ENCODE peak calls at places on chromosome 18, in seven cellular contexts. A, J, M, R, P, Q and D are unnamed samples.

GRCh38 chr18:3619746-3620145 is 169.8 kb downstream of the TGIF1 start:
- DNase-seq in A (no peak), J (no peak), M (no peak), R (no peak), P (no peak), Q (no peak), D (peak; percentile 53)

GRCh38 chr18:1475867-1476266 is 571.2 kb downstream of the ADCYAP1 start:
- DNase-seq in A (no peak), J (no peak), M (no peak), R (no peak), P (no peak), Q (no peak), D (no peak)

GRCh38 chr18:60350975-60351374 is 21.6 kb downstream of the MC4R start:
- DNase-seq in A (no peak), J (no peak), M (no peak), R (peak; percentile 17), P (no peak), Q (no peak), D (no peak)

GRCh38 chr18:7987284-7987976 is 420.3 kb downstream of the PTPRM start:
- DNase-seq in A (no peak), J (no peak), M (no peak), R (peak; percentile 87), P (no peak), Q (no peak), D (no peak)

GRCh38 chr18:24502621-24503020 is 42.2 kb downstream of the HRH4 start:
- DNase-seq in A (no peak), J (no peak), M (no peak), R (no peak), P (no peak), Q (no peak), D (no peak)

GRCh38 chr18:74541703-74542555 is 7.6 kb downstream of the CNDP1 start:
- DNase-seq in A (no peak), J (no peak), M (no peak), R (no peak), P (no peak), Q (no peak), D (no peak)

GRCh38 chr18:72086421-72086820 is 457.7 kb downstream of the CBLN2 start:
- DNase-seq in A (no peak), J (no peak), M (no peak), R (no peak), P (no peak), Q (no peak), D (no peak)

GRCh38 chr18:38796762-38797161 is 1231.2 kb upstream of the CELF4 start:
- DNase-seq in A (no peak), J (no peak), M (no peak), R (no peak), P (no peak), Q (no peak), D (no peak)

GRCh38 chr18:7980136-7980535 is 413.0 kb downstream of the PTPRM start:
- DNase-seq in A (no peak), J (no peak), M (peak; percentile 55), R (no peak), P (no peak), Q (no peak), D (no peak)

GRCh38 chr18:5519448-5520362 is 24.1 kb downstream of the EPB41L3 start:
- DNase-seq in A (no peak), J (no peak), M (no peak), R (peak; percentile 17), P (no peak), Q (no peak), D (no peak)

GRCh38 chr18:74252032-74252380 is 39.8 kb downstream of the CYB5A start:
- DNase-seq in A (no peak), J (no peak), M (no peak), R (peak; percentile 53), P (no peak), Q (no peak), D (no peak)

GRCh38 chr18:10296491-10296890 is 157.9 kb upstream of the APCDD1 start:
- DNase-seq in A (no peak), J (no peak), M (no peak), R (no peak), P (no peak), Q (no peak), D (no peak)

GRCh38 chr18:48996901-48997463 is 46.2 kb upstream of the SMAD7 start:
- DNase-seq in A (no peak), J (no peak), M (no peak), R (peak; percentile 81), P (no peak), Q (peak; percentile 38), D (no peak)

GRCh38 chr18:967037-967576 is 62.4 kb downstream of the ADCYAP1 start:
- DNase-seq in A (no peak), J (no peak), M (no peak), R (no peak), P (no peak), Q (no peak), D (no peak)

GRCh38 chr18:2180586-2180985 is 390.7 kb downstream of the METTL4 start:
- DNase-seq in A (no peak), J (no peak), M (no peak), R (no peak), P (no peak), Q (no peak), D (no peak)

GRCh38 chr18:61308795-61309393 is 24.3 kb upstream of the CDH20 start:
- DNase-seq in A (no peak), J (no peak), M (no peak), R (peak; percentile 1), P (no peak), Q (no peak), D (no peak)

GRCh38 chr18:63476666-63477065 is at the start of gene SERPINB5:
- DNase-seq in A (no peak), J (peak; percentile 85), M (no peak), R (no peak), P (no peak), Q (no peak), D (peak; percentile 84)

GRCh38 chr18:35912332-35912731 is 60.1 kb upstream of the RMP24 start:
- DNase-seq in A (no peak), J (no peak), M (no peak), R (no peak), P (no peak), Q (no peak), D (no peak)

GRCh38 chr18:62450546-62451395 is 72.1 kb upstream of the ZCCHC2 start:
- DNase-seq in A (no peak), J (no peak), M (no peak), R (peak; percentile 63), P (peak; percentile 21), Q (peak; percentile 74), D (peak; percentile 89)
- TF ChIP-seq POLR2A in A (no peak), J (no peak), M (no peak), R (no peak), P (no peak), Q (no peak), D (no peak)

DNA sequence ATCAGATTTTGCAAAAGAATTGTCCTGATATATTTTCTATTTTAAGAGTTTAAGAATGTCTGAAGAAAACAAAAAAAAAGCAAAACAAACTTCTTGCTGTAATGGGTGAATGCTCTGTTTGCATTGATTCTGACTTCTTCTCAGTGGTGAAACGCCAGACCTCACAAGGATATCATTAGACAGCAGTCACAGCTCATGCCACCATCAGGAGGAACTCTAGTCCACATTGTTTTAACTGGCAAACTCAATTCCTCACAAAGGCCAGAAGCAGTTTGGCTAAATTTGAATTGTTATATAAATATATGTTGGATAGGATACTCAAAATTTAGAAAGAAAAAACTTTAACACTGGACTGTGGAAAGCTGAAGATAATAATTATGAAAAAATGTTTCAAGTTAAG is 89.4 kb downstream of the DOK6 start:
- DNase-seq in A (no peak), J (no peak), M (no peak), R (no peak), P (no peak), Q (no peak), D (no peak)
- TF ChIP-seq CTCF in A (no peak), J (no peak), M (no peak), R (no peak), P (no peak), Q (no peak), D (no peak)

DNA sequence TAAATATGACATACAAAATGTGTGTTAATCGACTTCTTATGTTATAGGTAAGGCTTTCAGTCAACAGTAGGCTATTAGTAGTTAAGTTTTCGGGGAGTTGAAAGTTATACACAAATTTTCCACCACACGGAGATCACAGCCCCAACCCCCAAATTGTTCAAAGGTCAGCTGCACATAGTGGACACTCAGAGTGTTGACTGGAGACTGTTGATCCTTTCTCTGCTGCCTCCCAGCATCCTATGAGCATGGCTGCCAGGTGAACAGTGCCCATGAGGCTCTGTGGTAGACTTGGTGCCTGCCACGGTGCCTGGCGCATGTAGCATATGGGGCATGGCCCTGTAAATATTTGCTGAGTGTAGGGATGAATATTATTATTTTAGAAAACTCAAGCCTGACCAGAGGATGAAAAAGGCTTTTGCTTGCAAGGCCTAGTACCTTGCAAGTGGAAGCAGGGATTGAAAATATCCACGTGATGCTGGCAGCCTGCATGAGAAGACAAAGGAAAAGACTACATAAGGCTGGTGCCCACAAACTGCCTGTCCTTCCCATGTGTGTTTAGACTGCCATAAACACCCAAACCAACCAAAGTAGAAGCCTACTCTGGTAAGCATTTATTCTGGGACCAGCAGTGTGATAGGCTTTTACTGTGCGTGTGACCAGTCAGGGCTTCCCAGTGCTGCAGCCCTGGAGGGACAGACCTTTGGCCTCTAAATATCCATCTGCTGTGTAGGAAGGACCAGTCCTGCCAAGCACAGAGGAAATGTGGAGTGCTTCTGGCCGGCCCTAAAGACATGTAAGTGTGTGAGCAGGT is 226.1 kb downstream of the LDLRAD4 start:
- DNase-seq in A (no peak), J (no peak), M (no peak), R (no peak), P (no peak), Q (no peak), D (peak; percentile 28)
- H3K4me3 ChIP-seq in A (no peak overlapping the region), J (no peak overlapping the region), M (no peak overlapping the region), R (no peak overlapping the region), P (no peak overlapping the region), Q (no peak overlapping the region), D (no peak overlapping the region)

GRCh38 chr18:68713791-68714190 is 1.1 kb downstream of the TMX3 start:
- DNase-seq in A (no peak), J (no peak), M (no peak), R (no peak), P (no peak), Q (no peak), D (no peak)

GRCh38 chr18:68713131-68713530 is 1.8 kb downstream of the TMX3 start:
- DNase-seq in A (no peak), J (no peak), M (no peak), R (no peak), P (no peak), Q (no peak), D (no peak)

GRCh38 chr18:68714356-68714706 is 577 bp downstream of the TMX3 start:
- DNase-seq in A (no peak), J (no peak), M (peak; percentile 48), R (no peak), P (peak; percentile 21), Q (no peak), D (no peak)

DNA sequence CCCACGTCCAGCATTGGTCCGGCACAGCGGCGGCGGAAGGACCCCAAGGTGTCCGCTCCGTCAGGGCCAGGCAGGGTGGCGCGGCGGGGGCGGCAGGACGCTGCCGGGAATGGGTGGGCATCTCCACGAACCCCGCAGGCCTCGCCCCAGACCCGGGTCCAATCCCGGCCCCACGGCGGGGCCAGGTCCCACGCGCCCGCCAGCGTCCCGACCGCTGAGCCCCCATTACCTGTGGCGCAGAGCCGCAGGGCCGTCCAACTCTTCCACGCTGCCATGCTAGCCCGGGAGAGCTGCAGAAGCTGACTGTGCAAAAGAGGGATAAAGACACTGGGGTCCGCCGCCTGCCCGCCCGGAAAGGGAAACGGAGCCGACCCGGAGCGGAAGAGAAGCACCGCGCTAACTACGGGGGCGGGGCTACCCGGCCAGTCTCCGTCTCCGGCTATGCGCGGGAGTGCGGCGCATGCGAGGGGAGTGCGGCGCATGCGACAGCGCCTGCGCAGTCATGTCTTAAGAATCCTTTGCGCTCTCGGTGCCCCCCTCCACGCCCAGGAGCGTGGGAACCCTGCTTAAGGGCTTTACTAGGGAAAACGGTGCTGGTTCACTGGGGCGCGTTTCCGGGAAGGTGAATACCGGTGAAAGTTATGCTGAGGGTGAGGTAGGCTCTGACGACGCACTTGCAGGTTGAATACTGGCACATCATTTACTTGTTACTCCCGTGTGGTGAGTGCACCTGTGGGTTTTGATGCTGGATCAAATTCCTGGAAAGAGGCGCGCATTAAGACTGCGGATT is at the start of gene TMX3:
- DNase-seq in A (peak; percentile 89), J (peak; percentile 96), M (peak; percentile 88), R (peak; percentile 92), P (peak; percentile 72), Q (peak; percentile 95), D (peak; percentile 97)
- TF ChIP-seq POLR2A in A (no peak), J (peak; percentile 58), M (no peak), R (no peak), P (no peak), Q (no peak), D (no peak)